ENCODE peak calls at places on chromosomes 5 and 9, in seven cellular contexts. One of them, this sample, is unnamed.
A peak's percentile ranks its signal among the peaks of the same experiment; 100 is the strongest.

GRCh38 chr9:121731919-121732318 is 80.5 kb downstream of the DAB2IP start:
- DNase-seq in CD8-positive, alpha-beta T cell: no peak
- DNase-seq in osteoblast: no peak
- DNase-seq in tibial nerve: no peak
- DNase-seq in CD4-positive, alpha-beta T cell: no peak
- DNase-seq in GM23338: no peak
- DNase-seq in A673: no peak
- DNase-seq in this sample: no peak

GRCh38 chr9:72467766-72468738 is 53.4 kb upstream of the TMC1 start:
- DNase-seq in CD8-positive, alpha-beta T cell: no peak
- DNase-seq in osteoblast: no peak
- DNase-seq in tibial nerve: no peak
- DNase-seq in CD4-positive, alpha-beta T cell: no peak
- DNase-seq in GM23338: no peak
- DNase-seq in A673: no peak
- DNase-seq in this sample: no peak

GRCh38 chr5:76715484-76715733 is 517 bp upstream of the F2R start:
- DNase-seq in CD8-positive, alpha-beta T cell: no peak
- DNase-seq in osteoblast: no peak
- DNase-seq in tibial nerve: no peak
- DNase-seq in CD4-positive, alpha-beta T cell: no peak
- DNase-seq in GM23338: no peak
- DNase-seq in A673: no peak
- DNase-seq in this sample: peak; percentile 14

GRCh38 chr9:135079676-135080075 is 7.8 kb upstream of the OLFM1 start:
- DNase-seq in CD8-positive, alpha-beta T cell: no peak
- DNase-seq in osteoblast: peak; percentile 78
- DNase-seq in tibial nerve: no peak
- DNase-seq in CD4-positive, alpha-beta T cell: no peak
- DNase-seq in GM23338: no peak
- DNase-seq in A673: no peak
- DNase-seq in this sample: no peak

GRCh38 chr5:42813533-42813932 is 1.8 kb upstream of the SELENOP start:
- DNase-seq in CD8-positive, alpha-beta T cell: no peak
- DNase-seq in osteoblast: no peak
- DNase-seq in tibial nerve: no peak
- DNase-seq in CD4-positive, alpha-beta T cell: no peak
- DNase-seq in GM23338: peak; percentile 84
- DNase-seq in A673: peak; percentile 31
- DNase-seq in this sample: no peak

GRCh38 chr5:132000677-132001453 is 10.6 kb downstream of the ACSL6 start:
- DNase-seq in CD8-positive, alpha-beta T cell: peak; percentile 44
- DNase-seq in osteoblast: peak; percentile 21
- DNase-seq in tibial nerve: no peak
- DNase-seq in CD4-positive, alpha-beta T cell: peak; percentile 16
- DNase-seq in GM23338: no peak
- DNase-seq in A673: no peak
- DNase-seq in this sample: peak; percentile 22

GRCh38 chr5:54900906-54901725 is 84.3 kb downstream of the ESM1 start:
- DNase-seq in CD8-positive, alpha-beta T cell: no peak
- DNase-seq in osteoblast: peak; percentile 82
- DNase-seq in tibial nerve: no peak
- DNase-seq in CD4-positive, alpha-beta T cell: no peak
- DNase-seq in GM23338: no peak
- DNase-seq in A673: no peak
- DNase-seq in this sample: no peak

GRCh38 chr5:138659121-138659520 is 83.9 kb upstream of the HSPA9 start:
- DNase-seq in CD8-positive, alpha-beta T cell: no peak
- DNase-seq in osteoblast: no peak
- DNase-seq in tibial nerve: no peak
- DNase-seq in CD4-positive, alpha-beta T cell: no peak
- DNase-seq in GM23338: no peak
- DNase-seq in A673: no peak
- DNase-seq in this sample: no peak

GRCh38 chr5:142358648-142359047 is 33.8 kb upstream of the SPRY4 start:
- DNase-seq in CD8-positive, alpha-beta T cell: no peak
- DNase-seq in osteoblast: no peak
- DNase-seq in tibial nerve: no peak
- DNase-seq in CD4-positive, alpha-beta T cell: no peak
- DNase-seq in GM23338: no peak
- DNase-seq in A673: no peak
- DNase-seq in this sample: no peak

GRCh38 chr9:81673310-81673709 is 16.0 kb downstream of the TLE1 start:
- DNase-seq in CD8-positive, alpha-beta T cell: no peak
- DNase-seq in osteoblast: no peak
- DNase-seq in tibial nerve: no peak
- DNase-seq in CD4-positive, alpha-beta T cell: no peak
- DNase-seq in GM23338: peak; percentile 79
- DNase-seq in A673: no peak
- DNase-seq in this sample: no peak

GRCh38 chr9:38079410-38080105 is 10.5 kb upstream of the SHB start:
- DNase-seq in CD8-positive, alpha-beta T cell: no peak
- DNase-seq in osteoblast: no peak
- DNase-seq in tibial nerve: no peak
- DNase-seq in CD4-positive, alpha-beta T cell: no peak
- DNase-seq in GM23338: no peak
- DNase-seq in A673: peak; percentile 62
- DNase-seq in this sample: no peak

GRCh38 chr5:166708271-166708670 is 1583.2 kb upstream of the WWC1 start:
- DNase-seq in CD8-positive, alpha-beta T cell: no peak
- DNase-seq in osteoblast: no peak
- DNase-seq in tibial nerve: no peak
- DNase-seq in CD4-positive, alpha-beta T cell: no peak
- DNase-seq in GM23338: no peak
- DNase-seq in A673: no peak
- DNase-seq in this sample: no peak

GRCh38 chr5:138668451-138668850 is 84.8 kb upstream of the CTNNA1 start:
- DNase-seq in CD8-positive, alpha-beta T cell: peak; percentile 21
- DNase-seq in osteoblast: no peak
- DNase-seq in tibial nerve: no peak
- DNase-seq in CD4-positive, alpha-beta T cell: no peak
- DNase-seq in GM23338: no peak
- DNase-seq in A673: no peak
- DNase-seq in this sample: peak; percentile 60

GRCh38 chr9:4137234-4137633 is 162.6 kb downstream of the GLIS3 start:
- DNase-seq in CD8-positive, alpha-beta T cell: no peak
- DNase-seq in osteoblast: peak; percentile 73
- DNase-seq in tibial nerve: no peak
- DNase-seq in CD4-positive, alpha-beta T cell: no peak
- DNase-seq in GM23338: peak; percentile 44
- DNase-seq in A673: peak; percentile 48
- DNase-seq in this sample: no peak

GRCh38 chr5:160245506-160246100 is 16.3 kb downstream of the FABP6 start:
- DNase-seq in CD8-positive, alpha-beta T cell: no peak
- DNase-seq in osteoblast: peak; percentile 68
- DNase-seq in tibial nerve: no peak
- DNase-seq in CD4-positive, alpha-beta T cell: no peak
- DNase-seq in GM23338: no peak
- DNase-seq in A673: no peak
- DNase-seq in this sample: no peak

GRCh38 chr9:87898151-87898550 is 15.5 kb downstream of the SPATA31E1 start:
- DNase-seq in CD8-positive, alpha-beta T cell: no peak
- DNase-seq in osteoblast: peak; percentile 89
- DNase-seq in tibial nerve: no peak
- DNase-seq in CD4-positive, alpha-beta T cell: no peak
- DNase-seq in GM23338: no peak
- DNase-seq in A673: peak; percentile 52
- DNase-seq in this sample: no peak

GRCh38 chr5:75322066-75322465 is 15.0 kb upstream of the HMGCR start:
- DNase-seq in CD8-positive, alpha-beta T cell: no peak
- DNase-seq in osteoblast: no peak
- DNase-seq in tibial nerve: no peak
- DNase-seq in CD4-positive, alpha-beta T cell: no peak
- DNase-seq in GM23338: peak; percentile 43
- DNase-seq in A673: no peak
- DNase-seq in this sample: no peak

GRCh38 chr9:95954940-95955339 is 79.4 kb downstream of the ERCC6L2 start:
- DNase-seq in CD8-positive, alpha-beta T cell: no peak
- DNase-seq in osteoblast: no peak
- DNase-seq in tibial nerve: no peak
- DNase-seq in CD4-positive, alpha-beta T cell: no peak
- DNase-seq in GM23338: no peak
- DNase-seq in A673: no peak
- DNase-seq in this sample: no peak

GRCh38 chr5:176490291-176490690 is 42.1 kb downstream of the FAF2 start:
- DNase-seq in CD8-positive, alpha-beta T cell: no peak
- DNase-seq in osteoblast: no peak
- DNase-seq in tibial nerve: no peak
- DNase-seq in CD4-positive, alpha-beta T cell: no peak
- DNase-seq in GM23338: no peak
- DNase-seq in A673: no peak
- DNase-seq in this sample: no peak

GRCh38 chr9:122001491-122002201 is 91.5 kb downstream of the TTLL11 start:
- DNase-seq in CD8-positive, alpha-beta T cell: no peak
- DNase-seq in osteoblast: no peak
- DNase-seq in tibial nerve: no peak
- DNase-seq in CD4-positive, alpha-beta T cell: no peak
- DNase-seq in GM23338: peak; percentile 19
- DNase-seq in A673: peak; percentile 40
- DNase-seq in this sample: no peak

GRCh38 chr9:3760031-3760430 is 234.2 kb upstream of the RFX3 start:
- DNase-seq in CD8-positive, alpha-beta T cell: no peak
- DNase-seq in osteoblast: no peak
- DNase-seq in tibial nerve: no peak
- DNase-seq in CD4-positive, alpha-beta T cell: no peak
- DNase-seq in GM23338: peak; percentile 21
- DNase-seq in A673: no peak
- DNase-seq in this sample: no peak

GRCh38 chr5:2755371-2755715 is 3.9 kb upstream of the IRX2 start:
- DNase-seq in CD8-positive, alpha-beta T cell: no peak
- DNase-seq in osteoblast: no peak
- DNase-seq in tibial nerve: no peak
- DNase-seq in CD4-positive, alpha-beta T cell: no peak
- DNase-seq in GM23338: no peak
- DNase-seq in A673: no peak
- DNase-seq in this sample: no peak
- H3K27me3 ChIP-seq in CD8-positive, alpha-beta T cell: peaks cover 2% of the 10 kb centered on the region
- H3K27me3 ChIP-seq in osteoblast: no peaks in the 10 kb centered on the region
- H3K27me3 ChIP-seq in tibial nerve: peaks cover 88% of the 10 kb centered on the region
- H3K27me3 ChIP-seq in CD4-positive, alpha-beta T cell: peaks cover 84% of the 10 kb centered on the region
- H3K27me3 ChIP-seq in GM23338: peaks cover 84% of the 10 kb centered on the region
- H3K27me3 ChIP-seq in A673: peaks cover 13% of the 10 kb centered on the region
- H3K27me3 ChIP-seq in this sample: no peaks in the 10 kb centered on the region

GRCh38 chr9:132042324-132042723 is 37.3 kb downstream of the MED27 start:
- DNase-seq in CD8-positive, alpha-beta T cell: no peak
- DNase-seq in osteoblast: peak; percentile 93
- DNase-seq in tibial nerve: no peak
- DNase-seq in CD4-positive, alpha-beta T cell: no peak
- DNase-seq in GM23338: no peak
- DNase-seq in A673: peak; percentile 14
- DNase-seq in this sample: no peak
- H3K27me3 ChIP-seq in CD8-positive, alpha-beta T cell: no peaks in the 10 kb centered on the region
- H3K27me3 ChIP-seq in osteoblast: no peaks in the 10 kb centered on the region
- H3K27me3 ChIP-seq in tibial nerve: no peaks in the 10 kb centered on the region
- H3K27me3 ChIP-seq in CD4-positive, alpha-beta T cell: no peaks in the 10 kb centered on the region
- H3K27me3 ChIP-seq in GM23338: no peaks in the 10 kb centered on the region
- H3K27me3 ChIP-seq in A673: no peaks in the 10 kb centered on the region
- H3K27me3 ChIP-seq in this sample: no peaks in the 10 kb centered on the region

DNA sequence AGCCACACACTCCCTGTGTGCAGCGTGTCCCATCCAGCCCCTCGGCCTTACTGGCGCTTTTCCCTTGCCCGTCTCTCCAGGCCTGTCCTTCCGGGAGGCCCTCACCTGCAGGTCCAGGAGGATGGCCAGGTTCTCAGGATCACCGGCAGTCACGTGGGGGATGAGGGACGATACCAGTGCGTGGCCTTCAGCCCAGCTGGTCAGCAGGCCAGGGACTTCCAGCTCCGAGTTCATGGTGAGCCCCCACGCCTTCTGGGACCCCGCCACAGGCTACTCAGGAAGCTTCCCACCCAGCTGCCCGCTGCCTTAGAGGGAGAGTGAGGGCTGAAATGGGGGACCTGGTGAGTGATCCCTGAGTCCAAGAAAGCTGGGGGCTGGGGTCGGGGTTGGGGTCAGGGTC is 85.8 kb downstream of the HMCN2 start:
- DNase-seq in CD8-positive, alpha-beta T cell: no peak
- DNase-seq in osteoblast: no peak
- DNase-seq in tibial nerve: no peak
- DNase-seq in CD4-positive, alpha-beta T cell: no peak
- DNase-seq in GM23338: no peak
- DNase-seq in A673: no peak
- DNase-seq in this sample: no peak
- H3K27me3 ChIP-seq in CD8-positive, alpha-beta T cell: no peaks in the 10 kb centered on the region
- H3K27me3 ChIP-seq in osteoblast: peaks cover 4% of the 10 kb centered on the region
- H3K27me3 ChIP-seq in tibial nerve: no peaks in the 10 kb centered on the region
- H3K27me3 ChIP-seq in CD4-positive, alpha-beta T cell: no peaks in the 10 kb centered on the region
- H3K27me3 ChIP-seq in GM23338: no peaks in the 10 kb centered on the region
- H3K27me3 ChIP-seq in A673: no peaks in the 10 kb centered on the region
- H3K27me3 ChIP-seq in this sample: no peaks in the 10 kb centered on the region

GRCh38 chr5:88688981-88689661 is 193.9 kb downstream of the MEF2C start:
- DNase-seq in CD8-positive, alpha-beta T cell: no peak
- DNase-seq in osteoblast: no peak
- DNase-seq in tibial nerve: no peak
- DNase-seq in CD4-positive, alpha-beta T cell: no peak
- DNase-seq in GM23338: peak; percentile 82
- DNase-seq in A673: no peak
- DNase-seq in this sample: no peak

GRCh38 chr5:88686743-88687142 is 196.2 kb downstream of the MEF2C start:
- DNase-seq in CD8-positive, alpha-beta T cell: no peak
- DNase-seq in osteoblast: no peak
- DNase-seq in tibial nerve: no peak
- DNase-seq in CD4-positive, alpha-beta T cell: no peak
- DNase-seq in GM23338: peak; percentile 1
- DNase-seq in A673: no peak
- DNase-seq in this sample: no peak

GRCh38 chr5:88688242-88688959 is 194.6 kb downstream of the MEF2C start:
- DNase-seq in CD8-positive, alpha-beta T cell: no peak
- DNase-seq in osteoblast: peak; percentile 65
- DNase-seq in tibial nerve: no peak
- DNase-seq in CD4-positive, alpha-beta T cell: no peak
- DNase-seq in GM23338: no peak
- DNase-seq in A673: no peak
- DNase-seq in this sample: no peak

GRCh38 chr5:88686077-88686541 is 196.9 kb downstream of the MEF2C start:
- DNase-seq in CD8-positive, alpha-beta T cell: no peak
- DNase-seq in osteoblast: peak; percentile 54
- DNase-seq in tibial nerve: no peak
- DNase-seq in CD4-positive, alpha-beta T cell: no peak
- DNase-seq in GM23338: peak; percentile 2
- DNase-seq in A673: no peak
- DNase-seq in this sample: no peak

DNA sequence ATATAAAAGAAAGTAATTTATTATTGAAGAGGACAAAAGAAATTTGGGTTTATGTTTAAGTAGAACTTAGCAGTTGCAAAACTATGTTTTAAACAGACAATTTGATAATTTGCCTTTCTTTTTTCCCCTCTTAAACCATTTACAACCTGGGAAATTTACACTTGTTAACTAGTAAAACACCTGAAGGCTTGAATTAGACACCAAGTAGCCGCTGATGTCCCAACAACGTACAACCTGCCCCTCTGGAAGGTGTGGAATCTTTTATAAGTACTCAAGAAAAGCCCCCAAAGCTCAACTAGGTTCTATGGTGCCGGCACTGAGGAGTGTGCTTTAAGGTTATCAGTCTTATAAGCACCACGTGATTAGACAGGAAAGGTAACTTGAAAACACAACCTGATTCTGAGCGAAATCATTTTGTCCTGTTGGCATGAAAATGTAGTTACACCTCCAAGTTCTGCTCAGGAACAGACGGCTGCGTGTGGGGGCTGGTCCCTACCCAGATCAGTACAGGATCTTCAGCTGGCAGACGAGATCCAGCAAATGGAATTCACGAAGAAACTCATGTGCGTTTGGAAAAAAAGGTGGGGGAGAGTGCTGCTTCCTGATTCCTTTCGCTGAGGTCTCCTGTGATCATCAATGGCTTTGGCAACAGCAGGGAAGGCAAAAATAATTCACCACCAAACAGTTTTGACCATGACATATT is 195.6 kb downstream of the MEF2C start:
- DNase-seq in CD8-positive, alpha-beta T cell: no peak
- DNase-seq in osteoblast: peak; percentile 42
- DNase-seq in tibial nerve: no peak
- DNase-seq in CD4-positive, alpha-beta T cell: no peak
- DNase-seq in GM23338: peak; percentile 34
- DNase-seq in A673: no peak
- DNase-seq in this sample: no peak
- H3K27me3 ChIP-seq in CD8-positive, alpha-beta T cell: peaks cover 79% of the 10 kb centered on the region
- H3K27me3 ChIP-seq in osteoblast: peaks cover 100% of the 10 kb centered on the region
- H3K27me3 ChIP-seq in tibial nerve: peaks cover 99% of the 10 kb centered on the region
- H3K27me3 ChIP-seq in CD4-positive, alpha-beta T cell: peaks cover 100% of the 10 kb centered on the region
- H3K27me3 ChIP-seq in GM23338: peaks cover 100% of the 10 kb centered on the region
- H3K27me3 ChIP-seq in A673: peaks cover 90% of the 10 kb centered on the region
- H3K27me3 ChIP-seq in this sample: peaks cover 100% of the 10 kb centered on the region

This sample was measured in CD8-positive, alpha-beta memory T cell.